ENCODE peak calls at places on chromosomes 4 and X, in four cellular contexts. One of them, this sample, is unnamed.

GRCh38 chr4:114734581-114734980 is 136.0 kb downstream of the UGT8 start:
- DNase-seq in K562: no peak
- DNase-seq in WTC11: no peak
- DNase-seq in HepG2: no peak
- DNase-seq in this sample: no peak

GRCh38 chr4:156346959-156347385 is 393.3 kb upstream of the CTSO start:
- DNase-seq in K562: no peak
- DNase-seq in WTC11: no peak
- DNase-seq in HepG2: no peak
- DNase-seq in this sample: no peak

GRCh38 chr4:183504930-183505555 is at the start of gene ING2:
- DNase-seq in K562: peak; percentile 78
- DNase-seq in WTC11: no peak
- DNase-seq in HepG2: peak; percentile 18
- DNase-seq in this sample: peak; percentile 18

GRCh38 chrX:143854006-143854405 is 29.9 kb upstream of the UBE2NL start:
- DNase-seq in K562: no peak
- DNase-seq in WTC11: no peak
- DNase-seq in HepG2: no peak
- DNase-seq in this sample: no peak

GRCh38 chrX:5936438-5936837 is 292.2 kb downstream of the NLGN4X start:
- DNase-seq in K562: no peak
- DNase-seq in WTC11: no peak
- DNase-seq in HepG2: no peak
- DNase-seq in this sample: no peak

GRCh38 chr4:68368566-68369473 is 18.9 kb upstream of the YTHDC1 start:
- DNase-seq in K562: no peak
- DNase-seq in WTC11: no peak
- DNase-seq in HepG2: no peak
- DNase-seq in this sample: no peak

GRCh38 chr4:152045781-152046571 is 285.2 kb upstream of the GATB start:
- DNase-seq in K562: peak; percentile 38
- DNase-seq in WTC11: peak; percentile 94
- DNase-seq in HepG2: peak; percentile 4
- DNase-seq in this sample: peak; percentile 84

GRCh38 chr4:3740256-3740655 is 25.9 kb upstream of the ADRA2C start:
- DNase-seq in K562: no peak
- DNase-seq in WTC11: no peak
- DNase-seq in HepG2: no peak
- DNase-seq in this sample: no peak

GRCh38 chr4:119030536-119030890 is 105.1 kb upstream of the MYOZ2 start:
- DNase-seq in K562: no peak
- DNase-seq in WTC11: no peak
- DNase-seq in HepG2: no peak
- DNase-seq in this sample: no peak

GRCh38 chr4:136900706-136901105 is 631.6 kb downstream of the PCDH18 start:
- DNase-seq in K562: no peak
- DNase-seq in WTC11: no peak
- DNase-seq in HepG2: no peak
- DNase-seq in this sample: no peak

GRCh38 chrX:45329217-45329616 is 128.5 kb upstream of the DIPK2B start:
- DNase-seq in K562: no peak
- DNase-seq in WTC11: no peak
- DNase-seq in HepG2: no peak
- DNase-seq in this sample: no peak

GRCh38 chr4:182927505-182927904 is 10.3 kb upstream of the DCTD start:
- DNase-seq in K562: no peak
- DNase-seq in WTC11: no peak
- DNase-seq in HepG2: no peak
- DNase-seq in this sample: no peak

GRCh38 chrX:144681501-144681900 is 565.8 kb upstream of the SPANXN1 start:
- DNase-seq in K562: no peak
- DNase-seq in WTC11: no peak
- DNase-seq in HepG2: no peak
- DNase-seq in this sample: no peak

GRCh38 chr4:8859550-8860095 is 12.0 kb downstream of the HMX1 start:
- DNase-seq in K562: no peak
- DNase-seq in WTC11: no peak
- DNase-seq in HepG2: no peak
- DNase-seq in this sample: no peak

GRCh38 chrX:19344661-19345060 is 934 bp downstream of the PDHA1 start:
- DNase-seq in K562: no peak
- DNase-seq in WTC11: no peak
- DNase-seq in HepG2: no peak
- DNase-seq in this sample: no peak

GRCh38 chr4:126799971-126800722 is 832.6 kb upstream of the INTU start:
- DNase-seq in K562: no peak
- DNase-seq in WTC11: no peak
- DNase-seq in HepG2: no peak
- DNase-seq in this sample: no peak

GRCh38 chr4:47852121-47852520 is 14.3 kb upstream of the CORIN start:
- DNase-seq in K562: no peak
- DNase-seq in WTC11: no peak
- DNase-seq in HepG2: no peak
- DNase-seq in this sample: no peak

GRCh38 chr4:88757067-88757466 is 59.4 kb upstream of the NAP1L5 start:
- DNase-seq in K562: no peak
- DNase-seq in WTC11: no peak
- DNase-seq in HepG2: no peak
- DNase-seq in this sample: no peak

GRCh38 chr4:4460759-4461158 is 73.9 kb downstream of the NSG1 start:
- DNase-seq in K562: no peak
- DNase-seq in WTC11: no peak
- DNase-seq in HepG2: no peak
- DNase-seq in this sample: no peak

GRCh38 chrX:14420876-14421275 is 108.5 kb upstream of the GLRA2 start:
- DNase-seq in K562: no peak
- DNase-seq in WTC11: no peak
- DNase-seq in HepG2: no peak
- DNase-seq in this sample: no peak
- TF ChIP-seq ELF4 in K562: no peak
- TF ChIP-seq ELF4 in WTC11: no peak
- TF ChIP-seq ELF4 in HepG2: no peak
- TF ChIP-seq ELF4 in this sample: no peak

DNA sequence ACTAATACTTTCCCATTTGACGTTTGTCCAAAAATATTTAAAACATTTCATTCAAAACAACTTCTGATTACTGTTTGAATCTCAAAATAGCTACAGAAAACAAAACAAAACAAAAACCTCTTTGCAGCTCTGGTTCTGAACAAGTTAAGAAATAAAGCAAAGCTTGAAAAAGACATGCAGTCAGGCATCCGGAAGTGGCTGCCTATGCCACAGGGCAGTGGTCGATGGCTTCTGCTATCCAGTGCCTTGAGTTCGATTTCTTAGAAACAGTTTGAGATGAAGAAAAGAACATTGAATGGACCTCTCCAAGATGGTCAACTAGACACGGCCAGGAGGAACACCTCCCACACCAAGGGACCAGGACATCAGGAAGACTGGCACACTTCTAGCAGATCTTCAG is 125.3 kb downstream of the SCFD2 start:
- DNase-seq in K562: no peak
- DNase-seq in WTC11: no peak
- DNase-seq in HepG2: no peak
- DNase-seq in this sample: no peak
- TF ChIP-seq ELF4 in K562: no peak
- TF ChIP-seq ELF4 in WTC11: no peak
- TF ChIP-seq ELF4 in HepG2: no peak
- TF ChIP-seq ELF4 in this sample: no peak

GRCh38 chrX:13463608-13464007 is 105.8 kb upstream of the EGFL6 start:
- DNase-seq in K562: no peak
- DNase-seq in WTC11: no peak
- DNase-seq in HepG2: no peak
- DNase-seq in this sample: no peak
- TF ChIP-seq ELF4 in K562: no peak
- TF ChIP-seq ELF4 in WTC11: no peak
- TF ChIP-seq ELF4 in HepG2: no peak
- TF ChIP-seq ELF4 in this sample: no peak

GRCh38 chr4:86019362-86019761 is 340.5 kb downstream of the MAPK10 start:
- DNase-seq in K562: no peak
- DNase-seq in WTC11: no peak
- DNase-seq in HepG2: no peak
- DNase-seq in this sample: no peak
- TF ChIP-seq ELF4 in K562: no peak
- TF ChIP-seq ELF4 in WTC11: no peak
- TF ChIP-seq ELF4 in HepG2: no peak
- TF ChIP-seq ELF4 in this sample: no peak